ENCODE peak calls at places on chromosomes 6 and 20, in four cellular contexts. One of them, this sample, is unnamed.

GRCh38 chr6:71134929-71135642 is 153.5 kb upstream of the OGFRL1 start:
- DNase-seq in NCI-H1694 treated with DMSO at 0.1 percent for 48 hours: no peak
- DNase-seq in NCI-H1092: no peak
- DNase-seq in Peyer's patch: no peak
- DNase-seq in this sample: no peak

GRCh38 chr20:60055740-60056139 is 97.5 kb downstream of the CDH26 start:
- DNase-seq in NCI-H1694 treated with DMSO at 0.1 percent for 48 hours: no peak
- DNase-seq in NCI-H1092: no peak
- DNase-seq in Peyer's patch: peak; percentile 34
- DNase-seq in this sample: no peak

GRCh38 chr6:112289039-112289566 is 34.7 kb upstream of the LAMA4 start:
- DNase-seq in NCI-H1694 treated with DMSO at 0.1 percent for 48 hours: no peak
- DNase-seq in NCI-H1092: no peak
- DNase-seq in Peyer's patch: no peak
- DNase-seq in this sample: no peak

GRCh38 chr6:19150307-19150706 is 686.9 kb upstream of the ID4 start:
- DNase-seq in NCI-H1694 treated with DMSO at 0.1 percent for 48 hours: no peak
- DNase-seq in NCI-H1092: no peak
- DNase-seq in Peyer's patch: no peak
- DNase-seq in this sample: no peak

GRCh38 chr6:117440558-117441525 is 15.1 kb upstream of the ROS1 start:
- DNase-seq in NCI-H1694 treated with DMSO at 0.1 percent for 48 hours: no peak
- DNase-seq in NCI-H1092: no peak
- DNase-seq in Peyer's patch: no peak
- DNase-seq in this sample: no peak

GRCh38 chr6:158708239-158708638 is 58.4 kb downstream of the SYTL3 start:
- DNase-seq in NCI-H1694 treated with DMSO at 0.1 percent for 48 hours: no peak
- DNase-seq in NCI-H1092: no peak
- DNase-seq in Peyer's patch: peak; percentile 14
- DNase-seq in this sample: no peak

GRCh38 chr6:105879902-105880547 is 206.1 kb upstream of the PRDM1 start:
- DNase-seq in NCI-H1694 treated with DMSO at 0.1 percent for 48 hours: no peak
- DNase-seq in NCI-H1092: no peak
- DNase-seq in Peyer's patch: peak; percentile 47
- DNase-seq in this sample: peak; percentile 54

GRCh38 chr20:38171301-38172010 is 6.4 kb upstream of the TGM2 start:
- DNase-seq in NCI-H1694 treated with DMSO at 0.1 percent for 48 hours: no peak
- DNase-seq in NCI-H1092: no peak
- DNase-seq in Peyer's patch: no peak
- DNase-seq in this sample: no peak

GRCh38 chr6:165668951-165669350 is 5.9 kb upstream of the PDE10A start:
- DNase-seq in NCI-H1694 treated with DMSO at 0.1 percent for 48 hours: no peak
- DNase-seq in NCI-H1092: peak; percentile 30
- DNase-seq in Peyer's patch: no peak
- DNase-seq in this sample: no peak

GRCh38 chr6:140043357-140043756 is 668.9 kb upstream of the CITED2 start:
- DNase-seq in NCI-H1694 treated with DMSO at 0.1 percent for 48 hours: no peak
- DNase-seq in NCI-H1092: no peak
- DNase-seq in Peyer's patch: no peak
- DNase-seq in this sample: no peak

GRCh38 chr6:149437212-149437611 is 37.1 kb downstream of the SUMO4 start:
- DNase-seq in NCI-H1694 treated with DMSO at 0.1 percent for 48 hours: no peak
- DNase-seq in NCI-H1092: no peak
- DNase-seq in Peyer's patch: no peak
- DNase-seq in this sample: no peak

GRCh38 chr6:15588966-15589634 is 73.7 kb downstream of the DTNBP1 start:
- DNase-seq in NCI-H1694 treated with DMSO at 0.1 percent for 48 hours: no peak
- DNase-seq in NCI-H1092: no peak
- DNase-seq in Peyer's patch: no peak
- DNase-seq in this sample: no peak

GRCh38 chr6:5525209-5525608 is 263.9 kb downstream of the FARS2 start:
- DNase-seq in NCI-H1694 treated with DMSO at 0.1 percent for 48 hours: no peak
- DNase-seq in NCI-H1092: no peak
- DNase-seq in Peyer's patch: no peak
- DNase-seq in this sample: no peak

GRCh38 chr6:100378576-100378975 is 86.1 kb downstream of the SIM1 start:
- DNase-seq in NCI-H1694 treated with DMSO at 0.1 percent for 48 hours: no peak
- DNase-seq in NCI-H1092: no peak
- DNase-seq in Peyer's patch: no peak
- DNase-seq in this sample: no peak

GRCh38 chr20:41639630-41640029 is 21.5 kb upstream of the CHD6 start:
- DNase-seq in NCI-H1694 treated with DMSO at 0.1 percent for 48 hours: no peak
- DNase-seq in NCI-H1092: no peak
- DNase-seq in Peyer's patch: no peak
- DNase-seq in this sample: no peak

GRCh38 chr20:58141971-58142842 is 86.2 kb downstream of the ANKRD60 start:
- DNase-seq in NCI-H1694 treated with DMSO at 0.1 percent for 48 hours: no peak
- DNase-seq in NCI-H1092: no peak
- DNase-seq in Peyer's patch: no peak
- DNase-seq in this sample: no peak

GRCh38 chr6:139732451-139732850 is 358.0 kb upstream of the CITED2 start:
- DNase-seq in NCI-H1694 treated with DMSO at 0.1 percent for 48 hours: no peak
- DNase-seq in NCI-H1092: no peak
- DNase-seq in Peyer's patch: no peak
- DNase-seq in this sample: no peak

GRCh38 chr20:38806855-38807655 is 1.6 kb downstream of the PPP1R16B start:
- DNase-seq in NCI-H1694 treated with DMSO at 0.1 percent for 48 hours: no peak
- DNase-seq in NCI-H1092: no peak
- DNase-seq in Peyer's patch: peak; percentile 65
- DNase-seq in this sample: peak; percentile 40

GRCh38 chr6:551405-551804 is 105.5 kb downstream of the HUS1B start:
- DNase-seq in NCI-H1694 treated with DMSO at 0.1 percent for 48 hours: no peak
- DNase-seq in NCI-H1092: no peak
- DNase-seq in Peyer's patch: no peak
- DNase-seq in this sample: no peak

GRCh38 chr20:11797161-11797560 is 120.5 kb upstream of the BTBD3 start:
- DNase-seq in NCI-H1694 treated with DMSO at 0.1 percent for 48 hours: no peak
- DNase-seq in NCI-H1092: no peak
- DNase-seq in Peyer's patch: no peak
- DNase-seq in this sample: no peak

GRCh38 chr20:50992733-50993457 is 30.0 kb downstream of the KCNG1 start:
- DNase-seq in NCI-H1694 treated with DMSO at 0.1 percent for 48 hours: peak; percentile 67
- DNase-seq in NCI-H1092: peak; percentile 23
- DNase-seq in Peyer's patch: no peak
- DNase-seq in this sample: peak; percentile 74

GRCh38 chr20:46060301-46060881 is 29.4 kb downstream of the NCOA5 start:
- DNase-seq in NCI-H1694 treated with DMSO at 0.1 percent for 48 hours: no peak
- DNase-seq in NCI-H1092: no peak
- DNase-seq in Peyer's patch: no peak
- DNase-seq in this sample: no peak

GRCh38 chr6:142692942-142693341 is 252.0 kb downstream of the HIVEP2 start:
- DNase-seq in NCI-H1694 treated with DMSO at 0.1 percent for 48 hours: peak; percentile 41
- DNase-seq in NCI-H1092: peak; percentile 21
- DNase-seq in Peyer's patch: peak; percentile 56
- DNase-seq in this sample: peak; percentile 49

GRCh38 chr6:106488494-106489369 is 128.2 kb downstream of the CRYBG1 start:
- DNase-seq in NCI-H1694 treated with DMSO at 0.1 percent for 48 hours: no peak
- DNase-seq in NCI-H1092: no peak
- DNase-seq in Peyer's patch: no peak
- DNase-seq in this sample: no peak

GRCh38 chr6:43702522-43703440 is 15.2 kb upstream of the MRPS18A start:
- DNase-seq in NCI-H1694 treated with DMSO at 0.1 percent for 48 hours: no peak
- DNase-seq in NCI-H1092: peak; percentile 60
- DNase-seq in Peyer's patch: peak; percentile 50
- DNase-seq in this sample: peak; percentile 20

GRCh38 chr6:63816979-63817436 is 181.4 kb downstream of the PHF3 start:
- DNase-seq in NCI-H1694 treated with DMSO at 0.1 percent for 48 hours: no peak
- DNase-seq in NCI-H1092: no peak
- DNase-seq in Peyer's patch: no peak
- DNase-seq in this sample: no peak

GRCh38 chr20:13221673-13222318 is 722 bp downstream of the ISM1 start:
- DNase-seq in NCI-H1694 treated with DMSO at 0.1 percent for 48 hours: peak; percentile 6
- DNase-seq in NCI-H1092: peak; percentile 19
- DNase-seq in Peyer's patch: no peak
- DNase-seq in this sample: peak; percentile 55

GRCh38 chr6:144581807-144582537 is 296.8 kb downstream of the UTRN start:
- DNase-seq in NCI-H1694 treated with DMSO at 0.1 percent for 48 hours: no peak
- DNase-seq in NCI-H1092: peak; percentile 33
- DNase-seq in Peyer's patch: no peak
- DNase-seq in this sample: peak; percentile 61

This sample was measured in T-helper 2 cell.